ENCODE peak calls at places on chromosomes 12 and 14, in six cellular contexts. D is IMR-90, Z is trophoblast cell, V is H9, F is H1, X is neuronal stem cell. W is an unnamed sample.
A peak's percentile ranks its signal among the peaks of the same experiment; 100 is the strongest.

GRCh38 chr14:78902010-78902623 is 731.9 kb downstream of the NRXN3 start:
- DNase-seq in D (peak; percentile 54), Z (peak; percentile 12), V (peak; percentile 50), F (peak; percentile 63), X (peak; percentile 37), W (peak; percentile 19)

GRCh38 chr12:3018284-3019004 is 58.7 kb upstream of the TSPAN9 start:
- DNase-seq in D (no peak), Z (no peak), V (no peak), F (no peak), X (no peak), W (no peak)

GRCh38 chr14:75539562-75540478 is 17.6 kb downstream of the BATF start:
- DNase-seq in D (no peak), Z (peak; percentile 47), V (no peak), F (no peak), X (no peak), W (peak; percentile 45)

GRCh38 chr12:41512531-41512930 is 324.4 kb downstream of the PDZRN4 start:
- DNase-seq in D (no peak), Z (no peak), V (no peak), F (no peak), X (no peak), W (no peak)

GRCh38 chr12:53623986-53624385 is 2.2 kb downstream of the ATF7 start:
- DNase-seq in D (peak; percentile 55), Z (no peak), V (no peak), F (no peak), X (no peak), W (peak; percentile 36)

GRCh38 chr12:112350593-112351592 is 31.3 kb downstream of the HECTD4 start:
- DNase-seq in D (no peak), Z (no peak), V (no peak), F (no peak), X (no peak), W (no peak)

GRCh38 chr12:50192908-50193307 is 25.7 kb upstream of the CERS5 start:
- DNase-seq in D (peak; percentile 93), Z (no peak), V (no peak), F (no peak), X (no peak), W (no peak)

GRCh38 chr12:1418144-1418543 is 176.2 kb downstream of the FBXL14 start:
- DNase-seq in D (no peak), Z (peak; percentile 18), V (no peak), F (no peak), X (no peak), W (no peak)

GRCh38 chr12:100920493-100920892 is 125.9 kb downstream of the ANO4 start:
- DNase-seq in D (no peak), Z (no peak), V (no peak), F (no peak), X (no peak), W (no peak)

GRCh38 chr12:93526786-93527428 is 45.6 kb upstream of the SOCS2 start:
- DNase-seq in D (peak; percentile 96), Z (peak; percentile 75), V (no peak), F (no peak), X (peak; percentile 12), W (peak; percentile 87)

GRCh38 chr14:35470775-35471174 is 63.2 kb upstream of the INSM2 start:
- DNase-seq in D (peak; percentile 31), Z (no peak), V (no peak), F (no peak), X (peak; percentile 26), W (peak; percentile 24)

GRCh38 chr14:44846232-44846824 is 115.4 kb downstream of the KLHL28 start:
- DNase-seq in D (peak; percentile 55), Z (peak; percentile 69), V (no peak), F (no peak), X (peak; percentile 47), W (peak; percentile 55)

GRCh38 chr14:40122978-40123648 is 690.9 kb upstream of the FBXO33 start:
- DNase-seq in D (no peak), Z (no peak), V (no peak), F (no peak), X (no peak), W (peak; percentile 63)

GRCh38 chr14:68934034-68934433 is 45.1 kb downstream of the ACTN1 start:
- DNase-seq in D (peak; percentile 40), Z (no peak), V (no peak), F (no peak), X (no peak), W (no peak)

GRCh38 chr14:55699131-55700057 is 119.4 kb downstream of the KTN1 start:
- DNase-seq in D (peak; percentile 50), Z (peak; percentile 93), V (peak; percentile 46), F (no peak), X (no peak), W (peak; percentile 16)

GRCh38 chr14:66539034-66539433 is 31.1 kb downstream of the GPHN start:
- DNase-seq in D (no peak), Z (no peak), V (no peak), F (no peak), X (no peak), W (no peak)

GRCh38 chr14:96245710-96246534 is 10.1 kb upstream of the BDKRB1 start:
- DNase-seq in D (peak; percentile 85), Z (peak; percentile 4), V (no peak), F (no peak), X (no peak), W (peak; percentile 97)

GRCh38 chr14:38108681-38109080 is 99.0 kb upstream of the SSTR1 start:
- DNase-seq in D (peak; percentile 96), Z (peak; percentile 49), V (no peak), F (no peak), X (no peak), W (peak; percentile 50)

GRCh38 chr12:92810370-92810769 is 107.6 kb downstream of the PLEKHG7 start:
- DNase-seq in D (no peak), Z (no peak), V (no peak), F (no peak), X (no peak), W (no peak)

GRCh38 chr14:66396165-66396564 is 90.0 kb upstream of the CCDC196 start:
- DNase-seq in D (no peak), Z (no peak), V (no peak), F (no peak), X (no peak), W (no peak)

GRCh38 chr14:30283822-30284446 is 275.0 kb upstream of the G2E3 start:
- DNase-seq in D (peak; percentile 53), Z (peak; percentile 76), V (peak; percentile 66), F (peak; percentile 77), X (no peak), W (peak; percentile 45)

GRCh38 chr12:14849664-14850063 is 6.3 kb upstream of the ART4 start:
- DNase-seq in D (peak; percentile 36), Z (no peak), V (no peak), F (no peak), X (no peak), W (no peak)

GRCh38 chr14:51865953-51866747 is 5.7 kb downstream of the GNG2 start:
- DNase-seq in D (no peak), Z (no peak), V (no peak), F (no peak), X (no peak), W (no peak)

GRCh38 chr12:56834886-56835285 is 71.8 kb downstream of the HSD17B6 start:
- DNase-seq in D (no peak), Z (no peak), V (no peak), F (no peak), X (no peak), W (no peak)

GRCh38 chr12:7302536-7303113 is 1.2 kb upstream of the ACSM4 start:
- DNase-seq in D (no peak), Z (no peak), V (no peak), F (no peak), X (no peak), W (no peak)

GRCh38 chr12:65649126-65649525 is 175.2 kb upstream of the HMGA2 start:
- DNase-seq in D (peak; percentile 100), Z (peak; percentile 12), V (no peak), F (no peak), X (no peak), W (peak; percentile 94)

GRCh38 chr12:80681-81190 is 14.2 kb downstream of the IQSEC3 start:
- DNase-seq in D (no peak), Z (no peak), V (peak; percentile 23), F (no peak), X (no peak), W (no peak)

GRCh38 chr12:34289431-34290190 is 267.3 kb downstream of the ALG10 start:
- DNase-seq in D (no peak), Z (no peak), V (peak; percentile 13), F (no peak), X (no peak), W (no peak)

GRCh38 chr14:77372304-77372841 is 4.5 kb downstream of the TMED8 start:
- DNase-seq in D (peak; percentile 88), Z (no peak), V (no peak), F (no peak), X (peak; percentile 3), W (peak; percentile 95)

GRCh38 chr12:13093191-13093849 is 10.1 kb downstream of the GSG1 start:
- DNase-seq in D (peak; percentile 62), Z (peak; percentile 13), V (no peak), F (no peak), X (no peak), W (no peak)

GRCh38 chr12:3442397-3442796 is 48.6 kb upstream of the PRMT8 start:
- DNase-seq in D (no peak), Z (no peak), V (no peak), F (no peak), X (no peak), W (no peak)

GRCh38 chr12:123942277-123942653 is 30.4 kb downstream of the CCDC92 start:
- DNase-seq in D (peak; percentile 90), Z (no peak), V (no peak), F (no peak), X (no peak), W (peak; percentile 53)
- H3K27ac ChIP-seq in D (no peak overlapping the region), Z (no peak overlapping the region), V (no peak overlapping the region), F (no peak overlapping the region), X (no peak overlapping the region), W (peak overlapping the region; percentile 42)

DNA sequence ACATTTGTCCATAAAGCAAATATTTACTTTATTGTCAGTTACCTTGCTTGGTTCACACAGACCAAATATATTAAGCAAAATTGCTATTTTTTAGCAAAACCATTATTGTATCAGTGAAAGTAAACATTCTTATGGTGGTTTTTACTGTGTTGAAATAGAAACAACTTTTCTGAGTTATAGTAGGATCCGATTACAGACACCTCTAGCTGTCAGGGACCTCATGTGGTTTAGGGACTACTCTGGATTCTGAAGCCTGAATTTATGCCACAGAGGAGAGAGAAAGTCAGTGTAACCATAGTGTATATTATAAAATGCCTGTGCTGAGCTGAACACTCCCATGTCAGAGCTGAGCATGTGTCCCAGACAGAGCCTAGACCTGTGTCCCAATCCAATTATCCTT is 287.5 kb downstream of the FLRT2 start:
- DNase-seq in D (no peak), Z (no peak), V (no peak), F (no peak), X (no peak), W (no peak)
- H4K91ac ChIP-seq in D (no peak overlapping the region), Z (no peak overlapping the region), V (no peak overlapping the region), F (no peak overlapping the region), X (no peak overlapping the region), W (no peak overlapping the region)

GRCh38 chr12:5033883-5034282 is 9.8 kb upstream of the KCNA5 start:
- DNase-seq in D (no peak), Z (no peak), V (no peak), F (no peak), X (no peak), W (no peak)
- H3K27ac ChIP-seq in D (no peak overlapping the region), Z (no peak overlapping the region), V (no peak overlapping the region), F (no peak overlapping the region), X (no peak overlapping the region), W (no peak overlapping the region)

DNA sequence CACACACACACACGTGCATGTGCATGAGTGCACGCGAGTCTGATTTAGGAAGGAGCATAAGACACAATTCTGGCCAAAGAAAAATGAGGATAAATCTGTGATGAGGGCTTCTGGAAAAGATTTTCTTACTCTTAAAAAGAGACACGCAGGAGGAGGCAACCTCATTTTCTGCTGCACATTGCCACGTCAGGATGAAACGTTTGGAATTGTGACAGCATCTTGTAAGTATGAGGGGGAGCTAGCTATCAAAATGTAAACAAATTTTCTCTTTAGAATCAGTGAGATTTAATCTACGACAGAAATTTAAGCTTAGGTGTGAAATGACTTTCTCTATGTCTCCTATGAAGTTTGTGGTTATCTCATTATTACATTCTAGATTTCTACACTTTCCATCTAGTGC is 31.1 kb upstream of the NUBPL start:
- DNase-seq in D (peak; percentile 40), Z (peak; percentile 16), V (no peak), F (no peak), X (no peak), W (peak; percentile 3)
- H4K91ac ChIP-seq in D (no peak overlapping the region), Z (no peak overlapping the region), V (no peak overlapping the region), F (no peak overlapping the region), X (no peak overlapping the region), W (no peak overlapping the region)

W was measured in mesenchymal stem cell.